ENCODE peak calls at places on chromosome 9, in eight cellular contexts. J is CD4-positive, alpha-beta T cell; S is A549; L is brain microvascular endothelial cell; E is CD8-positive, alpha-beta memory T cell; A is GM23248; M is adrenal gland; U is tibial nerve. B is an unnamed sample.

GRCh38 chr9:93128715-93129224 is 5.3 kb downstream of the NINJ1 start:
- DNase-seq in J (no peak), S (no peak), L (no peak), E (no peak), A (no peak), M (no peak), U (no peak), B (no peak)

GRCh38 chr9:118693645-118694044 is 675.6 kb downstream of the BRINP1 start:
- DNase-seq in J (no peak), S (no peak), L (no peak), E (no peak), A (peak; percentile 3), M (no peak), U (no peak), B (peak; percentile 16)

GRCh38 chr9:123894822-123895221 is 35.1 kb downstream of the DENND1A start:
- DNase-seq in J (no peak), S (no peak), L (no peak), E (no peak), A (no peak), M (no peak), U (no peak), B (no peak)

GRCh38 chr9:74330487-74331214 is 166.5 kb upstream of the RORB start:
- DNase-seq in J (no peak), S (no peak), L (no peak), E (no peak), A (no peak), M (no peak), U (no peak), B (no peak)

GRCh38 chr9:19087601-19088000 is 15.1 kb downstream of the HAUS6 start:
- DNase-seq in J (no peak), S (no peak), L (peak; percentile 68), E (no peak), A (peak; percentile 51), M (peak; percentile 80), U (no peak), B (no peak)

GRCh38 chr9:68953771-68954170 is 60.1 kb downstream of the PRKACG start:
- DNase-seq in J (no peak), S (no peak), L (no peak), E (no peak), A (no peak), M (no peak), U (no peak), B (no peak)

GRCh38 chr9:70998962-70999361 is 122.5 kb downstream of the TRPM3 start:
- DNase-seq in J (no peak), S (no peak), L (peak; percentile 44), E (no peak), A (peak; percentile 45), M (no peak), U (no peak), B (no peak)

GRCh38 chr9:37996050-37996811 is 72.8 kb downstream of the SHB start:
- DNase-seq in J (no peak), S (no peak), L (no peak), E (no peak), A (no peak), M (no peak), U (no peak), B (no peak)

GRCh38 chr9:135985889-135986288 is 24.7 kb upstream of the UBAC1 start:
- DNase-seq in J (no peak), S (no peak), L (no peak), E (no peak), A (no peak), M (no peak), U (no peak), B (no peak)

GRCh38 chr9:96484521-96484931 is 34.6 kb downstream of the HABP4 start:
- DNase-seq in J (no peak), S (no peak), L (no peak), E (no peak), A (peak; percentile 35), M (no peak), U (no peak), B (no peak)

GRCh38 chr9:131288217-131288616 is 1.3 kb upstream of the PLPP7 start:
- DNase-seq in J (no peak), S (no peak), L (no peak), E (no peak), A (no peak), M (no peak), U (no peak), B (no peak)

GRCh38 chr9:21558627-21559401 is 76.7 kb upstream of the IFNE start:
- DNase-seq in J (no peak), S (no peak), L (no peak), E (peak; percentile 1), A (peak; percentile 70), M (no peak), U (no peak), B (no peak)

GRCh38 chr9:23586906-23587305 is 239.1 kb downstream of the ELAVL2 start:
- DNase-seq in J (no peak), S (no peak), L (no peak), E (no peak), A (no peak), M (no peak), U (no peak), B (no peak)

GRCh38 chr9:114284316-114285060 is 38.4 kb upstream of the ORM1 start:
- DNase-seq in J (no peak), S (no peak), L (no peak), E (no peak), A (no peak), M (no peak), U (no peak), B (no peak)

GRCh38 chr9:107170801-107171200 is 112.3 kb upstream of the RAD23B start:
- DNase-seq in J (no peak), S (no peak), L (no peak), E (no peak), A (no peak), M (no peak), U (no peak), B (no peak)

GRCh38 chr9:4604678-4605095 is 57.4 kb upstream of the PLPP6 start:
- DNase-seq in J (peak; percentile 61), S (peak; percentile 68), L (peak; percentile 74), E (peak; percentile 46), A (peak; percentile 65), M (peak; percentile 86), U (peak; percentile 50), B (peak; percentile 84)

GRCh38 chr9:111178361-111179043 is 140.2 kb upstream of the LPAR1 start:
- DNase-seq in J (no peak), S (no peak), L (peak; percentile 48), E (no peak), A (peak; percentile 81), M (no peak), U (no peak), B (no peak)

GRCh38 chr9:91101598-91102168 is 260.0 kb downstream of the AUH start:
- DNase-seq in J (peak; percentile 91), S (no peak), L (no peak), E (peak; percentile 89), A (no peak), M (no peak), U (no peak), B (no peak)

GRCh38 chr9:14212116-14212515 is 101.8 kb downstream of the NFIB start:
- DNase-seq in J (no peak), S (no peak), L (no peak), E (no peak), A (peak; percentile 74), M (no peak), U (no peak), B (no peak)

GRCh38 chr9:89606049-89606481 is 1.3 kb downstream of the GADD45G start:
- DNase-seq in J (peak; percentile 19), S (peak; percentile 28), L (peak; percentile 57), E (peak; percentile 11), A (peak; percentile 93), M (peak; percentile 82), U (peak; percentile 62), B (peak; percentile 87)

GRCh38 chr9:134340475-134341186 is 14.4 kb downstream of the RXRA start:
- DNase-seq in J (no peak), S (no peak), L (no peak), E (no peak), A (no peak), M (no peak), U (no peak), B (no peak)

GRCh38 chr9:89274838-89275237 is 36.2 kb upstream of the CKS2 start:
- DNase-seq in J (no peak), S (no peak), L (peak; percentile 94), E (no peak), A (peak; percentile 95), M (no peak), U (no peak), B (no peak)

GRCh38 chr9:137198051-137198747 is 2.3 kb downstream of the TPRN start:
- DNase-seq in J (no peak), S (no peak), L (no peak), E (no peak), A (peak; percentile 38), M (no peak), U (no peak), B (peak; percentile 71)

GRCh38 chr9:130072515-130073235 is 19.0 kb downstream of the GPR107 start:
- DNase-seq in J (no peak), S (no peak), L (peak; percentile 64), E (no peak), A (no peak), M (no peak), U (no peak), B (no peak)
- H3K27ac ChIP-seq in J (no peak overlapping the region), S (no peak overlapping the region), L (peak overlapping the region; percentile 95), E (no peak overlapping the region), A (no peak overlapping the region), M (peak overlapping the region; percentile 74), U (no peak overlapping the region), B (peak overlapping the region; percentile 84)

GRCh38 chr9:6962164-6962563 is 204.4 kb downstream of the KDM4C start:
- DNase-seq in J (no peak), S (no peak), L (no peak), E (no peak), A (no peak), M (no peak), U (no peak), B (no peak)

GRCh38 chr9:6959275-6960000 is 201.7 kb downstream of the KDM4C start:
- DNase-seq in J (no peak), S (no peak), L (no peak), E (no peak), A (no peak), M (no peak), U (no peak), B (peak; percentile 12)

GRCh38 chr9:6965566-6965965 is 207.8 kb downstream of the KDM4C start:
- DNase-seq in J (no peak), S (no peak), L (no peak), E (no peak), A (no peak), M (no peak), U (no peak), B (no peak)

GRCh38 chr9:6956796-6957355 is 199.1 kb downstream of the KDM4C start:
- DNase-seq in J (no peak), S (no peak), L (no peak), E (no peak), A (no peak), M (no peak), U (no peak), B (no peak)

GRCh38 chr9:6960777-6961176 is 203.0 kb downstream of the KDM4C start:
- DNase-seq in J (no peak), S (no peak), L (no peak), E (no peak), A (no peak), M (no peak), U (no peak), B (no peak)
- H3K27ac ChIP-seq in J (no peak overlapping the region), S (no peak overlapping the region), L (no peak overlapping the region), E (no peak overlapping the region), A (no peak overlapping the region), M (no peak overlapping the region), U (no peak overlapping the region), B (no peak overlapping the region)

GRCh38 chr9:76115982-76116646 is 225.6 kb downstream of the PCSK5 start:
- DNase-seq in J (no peak), S (no peak), L (no peak), E (no peak), A (no peak), M (no peak), U (no peak), B (no peak)
- H3K27ac ChIP-seq in J (no peak overlapping the region), S (no peak overlapping the region), L (no peak overlapping the region), E (no peak overlapping the region), A (no peak overlapping the region), M (no peak overlapping the region), U (no peak overlapping the region), B (no peak overlapping the region)

GRCh38 chr9:27379311-27380236 is 82.6 kb upstream of the EQTN start:
- DNase-seq in J (no peak), S (peak; percentile 7), L (no peak), E (no peak), A (no peak), M (no peak), U (no peak), B (peak; percentile 77)
- H3K27ac ChIP-seq in J (no peak overlapping the region), S (peak overlapping the region; percentile 52), L (no peak overlapping the region), E (no peak overlapping the region), A (no peak overlapping the region), M (no peak overlapping the region), U (no peak overlapping the region), B (peak overlapping the region; percentile 86)